ENCODE peak calls at places on chromosome 5, in nine cellular contexts. W is IMR-90; S is endothelial cell of umbilical vein; Z is sigmoid colon; C is CD8-positive, alpha-beta T cell; L is foreskin fibroblast; Q is stomach; J is fibroblast of mammary gland; Y is fibroblast of villous mesenchyme. T is an unnamed sample.

GRCh38 chr5:179227196-179227577 is 118.1 kb downstream of the ADAMTS2 start:
- DNase-seq in C (no peak), S (no peak), W (no peak), Q (no peak), J (no peak), L (no peak), Z (peak), Y (no peak), T (no peak)

GRCh38 chr5:97854871-97855762 is 672.1 kb upstream of the RIOK2 start:
- DNase-seq in J (peak), W (peak), S (no peak), Y (peak), L (peak), Z (no peak), C (no peak), Q (no peak), T (peak)

GRCh38 chr5:30100929-30101328 is 1092.6 kb upstream of the CDH6 start:
- DNase-seq in J (no peak), S (no peak), C (no peak), Q (no peak), Z (no peak), Y (no peak), W (no peak), L (no peak), T (peak)

GRCh38 chr5:120538644-120539043 is 74.5 kb downstream of the PRR16 start:
- DNase-seq in Q (no peak), L (peak), Y (peak), W (peak), Z (no peak), S (no peak), J (peak), C (no peak), T (peak)

GRCh38 chr5:181100121-181101015 is 30.6 kb downstream of the OR2V1 start:
- DNase-seq in W (no peak), L (peak), Z (no peak), S (peak), Y (peak), Q (no peak), J (peak), C (no peak), T (no peak)

GRCh38 chr5:10018670-10019069 is 231.0 kb downstream of the ATPSCKMT start:
- DNase-seq in S (no peak), L (peak), C (no peak), Y (peak), Z (no peak), Q (no peak), W (peak), J (peak), T (peak)

GRCh38 chr5:176901260-176902101 is 2.3 kb upstream of the HK3 start:
- DNase-seq in Y (no peak), C (no peak), Q (no peak), L (no peak), S (no peak), J (no peak), W (peak), Z (peak), T (no peak)

GRCh38 chr5:146903789-146904188 is 25.2 kb upstream of the PPP2R2B start:
- DNase-seq in Y (no peak), W (no peak), Z (no peak), S (no peak), C (no peak), Q (no peak), J (no peak), L (no peak), T (no peak)

GRCh38 chr5:179375966-179376365 is 30.7 kb upstream of the ADAMTS2 start:
- DNase-seq in C (no peak), Q (no peak), L (no peak), Z (peak), Y (no peak), S (no peak), W (no peak), J (no peak), T (no peak)

GRCh38 chr5:1513326-1514026 is 10.3 kb downstream of the LPCAT1 start:
- DNase-seq in S (no peak), Y (no peak), C (no peak), Z (peak), J (no peak), W (no peak), Q (peak), L (no peak), T (no peak)

GRCh38 chr5:110258460-110258859 is 468.0 kb downstream of the TMEM232 start:
- DNase-seq in Z (peak), Q (no peak), L (peak), W (no peak), Y (peak), S (no peak), J (peak), C (no peak), T (peak)

GRCh38 chr5:128395073-128395472 is 143.0 kb downstream of the FBN2 start:
- DNase-seq in L (no peak), C (no peak), W (no peak), S (no peak), Z (no peak), Q (no peak), Y (no peak), J (no peak), T (peak)

GRCh38 chr5:79955496-79956172 is 35.4 kb downstream of the MTX3 start:
- DNase-seq in C (no peak), L (no peak), J (no peak), S (no peak), W (no peak), Z (no peak), Y (no peak), Q (no peak), T (no peak)

GRCh38 chr5:105840800-105841199 is 1829.9 kb downstream of the EFNA5 start:
- DNase-seq in S (peak), J (peak), Y (no peak), W (no peak), Q (no peak), Z (no peak), L (no peak), C (no peak), T (no peak)

GRCh38 chr5:128082551-128083032 is 974 bp upstream of the SLC12A2 start:
- DNase-seq in Q (no peak), Z (no peak), C (no peak), L (no peak), Y (no peak), S (no peak), J (no peak), W (no peak), T (no peak)

GRCh38 chr5:118578093-118578492 is 410.3 kb downstream of the DTWD2 start:
- DNase-seq in C (no peak), Z (no peak), L (no peak), W (no peak), J (no peak), S (no peak), Y (no peak), Q (no peak), T (peak)

GRCh38 chr5:19554524-19554923 is 433.5 kb downstream of the CDH18 start:
- DNase-seq in W (no peak), J (no peak), C (no peak), Q (no peak), Z (no peak), L (no peak), Y (no peak), S (no peak), T (no peak)

GRCh38 chr5:80182802-80183645 is 72.8 kb downstream of the SERINC5 start:
- DNase-seq in Q (no peak), L (no peak), W (no peak), S (no peak), J (no peak), Y (no peak), C (no peak), Z (no peak), T (no peak)

GRCh38 chr5:78908173-78908901 is 76.8 kb downstream of the ARSB start:
- DNase-seq in J (peak), W (peak), C (no peak), S (peak), Y (peak), Q (peak), L (peak), Z (no peak), T (peak)

DNA sequence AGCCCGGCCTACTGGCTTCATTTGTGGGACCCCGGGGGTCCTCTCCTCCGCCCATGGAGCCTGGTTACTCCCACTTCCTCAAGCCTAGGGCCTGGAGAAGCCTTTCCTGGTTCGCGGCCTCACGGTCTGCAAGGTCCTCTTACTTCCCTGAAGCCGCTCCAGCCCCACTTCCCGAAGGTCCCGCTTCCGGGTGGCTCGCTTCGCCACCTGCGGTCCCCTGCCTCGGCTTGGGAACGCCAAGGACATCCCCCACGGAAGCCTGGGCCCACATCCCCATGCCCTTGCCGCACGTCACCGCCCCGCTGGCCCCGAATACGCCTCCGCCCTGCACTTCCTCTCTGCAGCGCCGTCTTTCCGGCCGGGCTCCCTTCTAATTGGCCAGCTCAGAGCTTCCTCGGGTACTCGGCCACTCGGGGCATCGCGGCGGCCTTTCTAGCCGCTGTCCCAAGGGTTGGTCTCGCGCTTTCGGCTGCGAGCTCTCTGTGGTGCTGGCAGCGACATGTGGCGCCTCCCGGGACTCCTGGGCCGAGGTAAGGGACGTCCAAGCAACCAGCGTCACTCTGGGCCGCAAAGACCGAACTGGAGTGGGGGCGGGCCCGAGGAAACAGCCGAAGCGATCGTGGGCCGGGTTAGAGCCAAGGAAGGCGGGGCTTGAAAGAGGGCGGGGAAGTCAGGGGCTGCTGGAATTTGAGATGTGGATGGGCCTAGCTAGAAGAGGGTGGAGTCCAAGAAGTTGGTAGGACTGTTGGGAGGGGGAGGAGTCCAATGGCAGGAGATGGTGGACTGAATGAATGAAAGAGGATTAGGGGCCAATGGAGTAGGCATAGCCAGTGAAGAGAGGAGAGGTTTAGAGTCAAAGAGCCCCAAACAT is at the start of gene DELE1:
- DNase-seq in Z (peak), L (peak), Y (peak), W (peak), Q (peak), J (peak), C (peak), S (peak), T (peak)
- H3K4me3 ChIP-seq in Z (peak), L (peak), Y (peak), W (peak), Q (peak), J (peak), C (peak), S (peak), T (peak)

DNA sequence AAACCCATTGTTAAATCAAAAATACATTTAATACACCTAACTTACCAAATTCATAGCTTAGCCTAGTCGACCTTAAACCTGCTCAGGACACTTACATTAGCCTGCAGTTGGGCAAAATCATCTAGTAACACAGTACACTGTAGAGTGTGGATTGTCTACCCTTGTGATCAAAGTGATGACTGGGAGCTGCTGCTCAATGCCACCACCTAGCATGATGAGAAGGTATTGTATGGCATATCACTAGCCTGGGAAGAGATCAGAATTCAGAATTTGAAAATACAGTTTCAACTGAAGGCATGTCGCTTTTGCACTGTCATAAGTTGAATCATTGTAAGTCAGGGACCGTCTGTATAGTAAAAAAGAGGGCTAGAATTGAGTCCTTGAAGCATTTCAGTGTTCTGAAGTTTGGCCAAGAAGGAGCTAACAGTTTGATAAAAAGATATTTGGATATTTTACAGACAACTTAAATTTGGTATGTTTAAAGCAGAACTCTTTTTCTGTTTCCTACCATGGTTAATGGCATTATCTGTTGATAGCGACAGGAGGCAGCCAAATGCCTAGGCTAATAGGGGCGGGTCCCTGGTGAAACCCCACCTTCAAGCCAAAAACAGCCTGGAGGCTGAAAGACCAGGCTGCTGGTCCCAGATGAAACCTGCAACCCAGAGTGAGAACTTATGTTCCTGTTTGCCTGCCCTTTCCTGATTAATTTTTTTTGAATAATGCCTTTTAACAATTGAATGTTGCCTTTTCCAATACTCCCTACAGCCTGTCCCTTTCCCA is 23.0 kb downstream of the SMIM15 start:
- DNase-seq in Z (no peak), C (no peak), Y (no peak), S (no peak), Q (no peak), J (peak), L (peak), W (no peak), T (peak)
- TF ChIP-seq CTCF in Z (no peak), C (no peak), Y (peak), S (no peak), Q (no peak), J (peak), L (peak), W (peak), T (peak)

GRCh38 chr5:77167695-77168111 is 42.8 kb upstream of the PDE8B start:
- DNase-seq in Z (no peak), Y (peak), Q (no peak), L (peak), W (peak), J (peak), S (no peak), C (no peak), T (peak)
- H3K4me3 ChIP-seq in Z (no peak), Y (no peak), Q (no peak), L (no peak), W (no peak), J (no peak), S (no peak), C (no peak), T (no peak)

GRCh38 chr5:52603742-52604141 is 184.0 kb upstream of the ITGA1 start:
- DNase-seq in L (no peak), Z (no peak), C (no peak), J (no peak), Y (no peak), Q (no peak), S (no peak), W (no peak), T (no peak)
- TF ChIP-seq CTCF in L (no peak), Z (no peak), C (no peak), J (no peak), Y (no peak), Q (no peak), S (no peak), W (no peak), T (no peak)

GRCh38 chr5:160770718-160771117 is 81.3 kb downstream of the ATP10B start:
- DNase-seq in L (no peak), J (no peak), Y (no peak), Q (no peak), Z (no peak), C (no peak), S (no peak), W (no peak), T (no peak)

GRCh38 chr5:160772854-160773253 is 79.2 kb downstream of the ATP10B start:
- DNase-seq in W (no peak), S (no peak), Q (no peak), Z (no peak), L (no peak), C (no peak), J (no peak), Y (no peak), T (no peak)

GRCh38 chr5:160769264-160769663 is 82.7 kb downstream of the ATP10B start:
- DNase-seq in C (no peak), S (no peak), Y (no peak), Z (no peak), J (no peak), W (no peak), Q (no peak), L (no peak), T (no peak)

DNA sequence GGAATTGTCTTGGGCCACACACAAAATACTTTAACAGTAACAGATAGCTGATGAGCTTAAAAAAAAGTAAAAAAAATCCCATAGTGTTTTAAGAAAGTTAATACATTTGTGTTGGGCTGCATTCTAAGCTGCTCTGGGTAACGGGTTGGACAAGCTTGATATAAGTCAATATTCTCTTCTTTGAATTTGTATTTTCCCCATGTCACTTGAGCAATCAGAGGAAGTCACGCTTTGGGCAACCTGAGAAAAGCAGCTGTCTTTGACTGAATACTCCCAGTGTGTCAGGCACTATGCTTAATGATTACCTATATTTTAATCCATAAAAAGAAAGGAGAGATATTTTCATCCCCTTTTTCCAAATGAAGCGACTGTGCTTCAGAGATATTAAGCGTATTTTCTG is 84.9 kb downstream of the ATP10B start:
- DNase-seq in J (no peak), S (no peak), Z (no peak), Q (no peak), L (no peak), Y (no peak), C (no peak), W (no peak), T (no peak)
- H3K4me3 ChIP-seq in J (no peak), S (no peak), Z (no peak), Q (no peak), L (no peak), Y (no peak), C (no peak), W (no peak), T (no peak)

DNA sequence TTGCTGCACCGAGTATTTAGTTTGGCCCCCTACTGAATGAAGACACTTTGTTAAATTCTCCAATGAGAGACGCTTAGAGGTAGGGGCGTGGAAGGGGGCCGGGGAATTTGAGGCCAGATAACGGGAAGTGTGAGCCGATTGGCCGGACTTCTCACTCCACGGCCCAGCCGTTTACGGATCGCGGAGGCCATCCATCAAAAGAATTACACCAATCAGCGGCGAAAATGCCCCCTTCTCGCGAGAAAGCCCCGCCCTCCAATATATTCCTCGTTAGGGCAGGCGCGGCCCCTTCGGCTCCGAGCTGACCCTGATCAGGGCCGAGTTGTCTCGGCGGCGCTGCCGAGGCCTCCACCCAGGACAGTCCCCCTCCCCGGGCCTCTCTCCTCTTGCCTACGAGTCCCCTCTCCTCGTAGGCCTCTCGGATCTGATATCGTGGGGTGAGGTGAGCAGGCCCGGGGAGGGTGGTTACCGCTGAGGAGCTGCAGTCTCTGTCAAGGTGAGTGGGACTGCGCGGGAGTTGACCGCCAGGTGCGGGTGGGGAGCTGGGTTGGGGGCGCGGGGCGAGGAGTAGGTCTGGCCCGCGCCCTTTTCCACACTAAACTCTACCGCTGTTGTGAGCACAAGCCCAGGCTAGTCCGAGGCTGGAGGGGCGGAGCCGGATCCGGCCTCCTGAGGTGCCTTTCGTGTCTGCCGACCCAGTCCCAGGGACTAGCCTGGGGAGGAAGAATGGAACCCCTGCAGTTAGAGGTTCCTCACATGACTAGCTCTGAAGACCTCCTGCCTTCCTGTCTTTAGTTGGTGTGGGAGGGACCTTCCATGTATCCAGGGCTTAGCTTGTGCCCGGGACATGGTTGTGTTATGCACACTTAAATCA is at the start of gene CCNG1:
- DNase-seq in C (peak), Z (peak), Q (peak), Y (peak), L (peak), W (peak), S (peak), J (peak), T (peak)
- TF ChIP-seq CTCF in C (no peak), Z (no peak), Q (no peak), Y (no peak), L (no peak), W (no peak), S (no peak), J (no peak), T (peak)

GRCh38 chr5:172347653-172348052 is 64.1 kb upstream of the UBTD2 start:
- DNase-seq in W (peak), J (no peak), Q (no peak), Y (peak), Z (no peak), S (peak), L (no peak), C (no peak), T (peak)
- H3K4me3 ChIP-seq in W (no peak), J (no peak), Q (no peak), Y (no peak), Z (no peak), S (no peak), L (no peak), C (no peak), T (no peak)

DNA sequence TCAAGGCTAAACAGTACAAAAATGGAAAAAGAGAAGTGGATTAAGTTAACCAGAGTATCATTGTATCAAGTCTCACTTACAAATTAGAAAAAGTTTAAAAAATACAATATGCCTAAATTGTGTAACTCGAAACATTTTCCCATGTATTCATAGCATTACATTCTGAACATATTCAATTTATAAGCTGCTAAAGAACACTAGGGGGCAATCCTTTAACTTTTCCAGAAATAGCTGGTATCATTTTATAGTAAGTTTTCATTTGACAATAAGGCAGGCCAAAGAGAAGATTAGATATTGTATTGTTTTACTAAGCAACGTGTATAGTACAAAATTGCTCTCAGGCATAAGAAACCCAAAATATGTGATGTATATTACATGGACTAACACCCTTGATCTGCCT is 234.6 kb downstream of the ADGRV1 start:
- DNase-seq in L (peak), Y (no peak), W (no peak), Z (no peak), Q (no peak), J (no peak), C (no peak), S (peak), T (peak)
- TF ChIP-seq CTCF in L (peak), Y (no peak), W (no peak), Z (no peak), Q (no peak), J (peak), C (no peak), S (peak), T (peak)

GRCh38 chr5:171390883-171391677 is 3.4 kb downstream of the NPM1 start:
- DNase-seq in Q (no peak), L (no peak), C (no peak), Z (no peak), W (no peak), S (no peak), J (peak), Y (no peak), T (no peak)
- H3K4me3 ChIP-seq in Q (no peak), L (peak), C (no peak), Z (no peak), W (no peak), S (no peak), J (peak), Y (peak), T (peak)